ENCODE peak calls at places on chromosome 11, in six cellular contexts. J is stimulated activated CD8-positive, alpha-beta memory T cell treated with anti-CD3 and anti-CD28 coated beads, Interleukin-12 subunit alpha, Interleukin-12 subunit beta, amount 100 ng/mL, for 1 hour; S is A549; N is esophagus squamous epithelium; X is GM20000; U is effector CD4-positive, alpha-beta T cell. L is an unnamed sample.

GRCh38 chr11:62573006-62573591 is 592 bp downstream of the EEF1G start:
- DNase-seq in J (no peak), S (no peak), N (no peak), X (no peak), U (no peak), L (no peak)

GRCh38 chr11:74138572-74138971 is 32.2 kb downstream of the C2CD3 start:
- DNase-seq in J (no peak), S (peak; percentile 74), N (no peak), X (no peak), U (no peak), L (no peak)

GRCh38 chr11:133968300-133968699 is 11.5 kb upstream of the IGSF9B start:
- DNase-seq in J (no peak), S (no peak), N (no peak), X (no peak), U (no peak), L (no peak)

GRCh38 chr11:126403658-126404057 is 48.2 kb downstream of the ST3GAL4 start:
- DNase-seq in J (no peak), S (no peak), N (no peak), X (no peak), U (no peak), L (no peak)

GRCh38 chr11:72189448-72190250 is 2.3 kb upstream of the FOLR1 start:
- DNase-seq in J (no peak), S (no peak), N (no peak), X (no peak), U (no peak), L (no peak)

GRCh38 chr11:7019500-7020182 is 505 bp downstream of the ZNF214 start:
- DNase-seq in J (no peak), S (no peak), N (no peak), X (peak; percentile 8), U (no peak), L (no peak)

GRCh38 chr11:126265801-126266200 is 2.9 kb downstream of the SRPRA start:
- DNase-seq in J (no peak), S (peak; percentile 8), N (no peak), X (no peak), U (no peak), L (no peak)

GRCh38 chr11:45259607-45260006 is 26.5 kb downstream of the SYT13 start:
- DNase-seq in J (no peak), S (peak; percentile 31), N (no peak), X (no peak), U (no peak), L (no peak)

GRCh38 chr11:235998-236773 is at the start of gene SIRT3:
- DNase-seq in J (peak; percentile 79), S (peak; percentile 95), N (peak; percentile 48), X (peak; percentile 98), U (peak; percentile 83), L (peak; percentile 81)

GRCh38 chr11:8831861-8832260 is 79.1 kb upstream of the AKIP1 start:
- DNase-seq in J (no peak), S (no peak), N (no peak), X (no peak), U (no peak), L (no peak)

GRCh38 chr11:35009191-35009940 is 92.9 kb downstream of the PDHX start:
- DNase-seq in J (no peak), S (peak; percentile 78), N (no peak), X (no peak), U (no peak), L (no peak)

GRCh38 chr11:70364745-70365535 is 33.4 kb upstream of the CTTN start:
- DNase-seq in J (peak; percentile 41), S (no peak), N (no peak), X (no peak), U (peak; percentile 9), L (no peak)

GRCh38 chr11:66002648-66003225 is 434 bp downstream of the BANF1 start:
- DNase-seq in J (no peak), S (peak; percentile 44), N (no peak), X (peak; percentile 88), U (no peak), L (no peak)

GRCh38 chr11:47523491-47524199 is 29.3 kb downstream of the CELF1 start:
- DNase-seq in J (no peak), S (peak; percentile 67), N (no peak), X (no peak), U (peak; percentile 36), L (peak; percentile 35)

GRCh38 chr11:91248199-91248807 is 976.3 kb upstream of the FAT3 start:
- DNase-seq in J (no peak), S (peak; percentile 2), N (no peak), X (no peak), U (no peak), L (no peak)

GRCh38 chr11:12719221-12719620 is 45.0 kb downstream of the TEAD1 start:
- DNase-seq in J (no peak), S (no peak), N (no peak), X (no peak), U (no peak), L (no peak)

GRCh38 chr11:128868851-128869671 is 2.0 kb upstream of the KCNJ1 start:
- DNase-seq in J (no peak), S (no peak), N (no peak), X (no peak), U (no peak), L (no peak)

GRCh38 chr11:22674470-22675426 is 8.3 kb downstream of the GAS2 start:
- DNase-seq in J (no peak), S (no peak), N (no peak), X (no peak), U (no peak), L (no peak)

GRCh38 chr11:18749681-18750319 is 23.8 kb upstream of the IGSF22 start:
- DNase-seq in J (no peak), S (peak; percentile 53), N (no peak), X (no peak), U (no peak), L (no peak)

GRCh38 chr11:73236205-73236765 is 18.2 kb downstream of the P2RY2 start:
- DNase-seq in J (no peak), S (no peak), N (no peak), X (no peak), U (no peak), L (no peak)

GRCh38 chr11:83033367-83033766 is 38.3 kb downstream of the RAB30 start:
- DNase-seq in J (no peak), S (no peak), N (no peak), X (no peak), U (no peak), L (no peak)

GRCh38 chr11:86183694-86184093 is 60.9 kb upstream of the EED start:
- DNase-seq in J (no peak), S (no peak), N (no peak), X (no peak), U (no peak), L (no peak)

GRCh38 chr11:22624742-22625447 is 728 bp downstream of the FANCF start:
- DNase-seq in J (peak; percentile 38), S (peak; percentile 34), N (peak; percentile 23), X (peak; percentile 45), U (peak; percentile 54), L (no peak)

GRCh38 chr11:118921929-118922744 is 3.6 kb downstream of the BCL9L start:
- DNase-seq in J (no peak), S (no peak), N (no peak), X (no peak), U (no peak), L (no peak)

GRCh38 chr11:65224939-65225283 is 36.9 kb upstream of the POLA2 start:
- DNase-seq in J (no peak), S (peak; percentile 35), N (no peak), X (no peak), U (no peak), L (no peak)

GRCh38 chr11:63564785-63565350 is 1.7 kb upstream of the PLAAT2 start:
- DNase-seq in J (no peak), S (no peak), N (no peak), X (no peak), U (no peak), L (no peak)

GRCh38 chr11:3163241-3163981 is 1.7 kb downstream of the OSBPL5 start:
- DNase-seq in J (no peak), S (no peak), N (no peak), X (no peak), U (no peak), L (no peak)

GRCh38 chr11:131066551-131066950 is 150.3 kb upstream of the SNX19 start:
- DNase-seq in J (no peak), S (no peak), N (no peak), X (no peak), U (no peak), L (no peak)

GRCh38 chr11:89136606-89137005 is 41.1 kb upstream of the TYR start:
- DNase-seq in J (no peak), S (no peak), N (no peak), X (no peak), U (no peak), L (no peak)

GRCh38 chr11:123628936-123629683 is 25.3 kb downstream of the SCN3B start:
- DNase-seq in J (no peak), S (no peak), N (no peak), X (no peak), U (no peak), L (no peak)

GRCh38 chr11:28483072-28483867 is 375.1 kb downstream of the METTL15 start:
- DNase-seq in J (no peak), S (no peak), N (no peak), X (no peak), U (no peak), L (no peak)

L was measured in memory B cell.